ENCODE peak calls at places on chromosome 4, in five cellular contexts. Y is sigmoid colon, F is heart left ventricle, B is mammary epithelial cell, U is upper lobe of left lung. W is an unnamed sample.

GRCh38 chr4:141706445-141706844 is 70.1 kb downstream of the IL15 start:
- DNase-seq in Y (no peak), F (no peak), B (no peak), U (no peak), W (no peak)

GRCh38 chr4:76896731-76897521 is 1.0 kb downstream of the SOWAHB start:
- DNase-seq in Y (no peak), F (no peak), B (peak; percentile 48), U (peak; percentile 88), W (no peak)

GRCh38 chr4:150108693-150109092 is 30.4 kb downstream of the DCLK2 start:
- DNase-seq in Y (no peak), F (no peak), B (no peak), U (no peak), W (no peak)

GRCh38 chr4:26491449-26492170 is 1.3 kb upstream of the CCKAR start:
- DNase-seq in Y (no peak), F (no peak), B (no peak), U (no peak), W (no peak)

GRCh38 chr4:16590792-16591191 is 307.7 kb downstream of the LDB2 start:
- DNase-seq in Y (no peak), F (no peak), B (no peak), U (no peak), W (no peak)

GRCh38 chr4:156190606-156191005 is 236.9 kb upstream of the CTSO start:
- DNase-seq in Y (no peak), F (no peak), B (peak; percentile 56), U (no peak), W (peak; percentile 70)

GRCh38 chr4:55507612-55508011 is 39.1 kb downstream of the CLOCK start:
- DNase-seq in Y (no peak), F (no peak), B (no peak), U (no peak), W (no peak)

GRCh38 chr4:125979868-125980412 is 665.2 kb downstream of the FAT4 start:
- DNase-seq in Y (no peak), F (no peak), B (no peak), U (no peak), W (no peak)

GRCh38 chr4:176769519-176769918 is 23.2 kb downstream of the VEGFC start:
- DNase-seq in Y (no peak), F (no peak), B (peak; percentile 93), U (no peak), W (peak; percentile 97)

GRCh38 chr4:37794046-37794445 is 32.4 kb upstream of the PGM2 start:
- DNase-seq in Y (peak; percentile 75), F (no peak), B (no peak), U (no peak), W (no peak)

GRCh38 chr4:150240011-150240410 is 161.8 kb downstream of the DCLK2 start:
- DNase-seq in Y (no peak), F (no peak), B (peak; percentile 32), U (no peak), W (peak; percentile 46)

GRCh38 chr4:105145913-105146285 is 777 bp upstream of the TET2 start:
- DNase-seq in Y (peak; percentile 67), F (no peak), B (no peak), U (peak; percentile 89), W (no peak)

GRCh38 chr4:105147226-105148151 is 813 bp downstream of the TET2 start:
- DNase-seq in Y (peak; percentile 66), F (peak; percentile 26), B (peak; percentile 49), U (peak; percentile 24), W (peak; percentile 38)

GRCh38 chr4:105150511-105150910 is 3.8 kb downstream of the TET2 start:
- DNase-seq in Y (no peak), F (no peak), B (no peak), U (no peak), W (no peak)

GRCh38 chr4:105146286-105147219 is at the start of gene TET2:
- DNase-seq in Y (peak; percentile 83), F (peak; percentile 81), B (peak; percentile 83), U (peak; percentile 97), W (peak; percentile 77)

GRCh38 chr4:105149771-105150170 is 3.1 kb downstream of the TET2 start:
- DNase-seq in Y (no peak), F (no peak), B (no peak), U (no peak), W (peak; percentile 57)
- H3K4me3 ChIP-seq in Y (no peak overlapping the region), F (no peak overlapping the region), B (no peak overlapping the region), U (no peak overlapping the region), W (no peak overlapping the region)

GRCh38 chr4:118814054-118814453 is 21.9 kb downstream of the SEC24D start:
- DNase-seq in Y (no peak), F (peak; percentile 17), B (no peak), U (no peak), W (no peak)
- H3K36me3 ChIP-seq in Y (peaks cover 8% of the 10 kb centered on the region), F (peaks cover 86% of the 10 kb centered on the region), B (peaks cover 32% of the 10 kb centered on the region), U (peaks cover 29% of the 10 kb centered on the region), W (peaks cover 25% of the 10 kb centered on the region)

GRCh38 chr4:100367451-100367850 is 150.4 kb downstream of the EMCN start:
- DNase-seq in Y (no peak), F (no peak), B (no peak), U (no peak), W (no peak)

GRCh38 chr4:100369871-100370270 is 148.0 kb downstream of the EMCN start:
- DNase-seq in Y (no peak), F (no peak), B (no peak), U (no peak), W (no peak)

DNA sequence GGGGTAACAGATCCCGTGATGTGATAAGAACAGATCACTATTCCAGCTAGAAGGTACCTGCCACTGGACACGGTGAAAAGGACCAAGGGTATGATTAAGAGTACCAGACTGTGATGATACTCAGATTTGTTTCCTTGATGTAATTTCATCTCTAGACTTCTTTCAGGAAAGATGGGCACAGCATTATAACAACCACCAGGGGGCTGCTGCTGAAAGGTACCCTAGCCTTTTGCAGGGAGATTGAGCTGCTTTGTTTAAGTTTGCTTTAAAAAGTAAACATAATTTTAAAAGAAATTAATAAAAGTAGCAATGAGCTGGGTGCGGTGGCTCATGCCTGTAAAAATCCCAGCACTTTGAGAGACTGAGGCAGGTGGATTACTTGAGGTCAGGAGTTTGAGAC is 145.4 kb downstream of the EMCN start:
- DNase-seq in Y (no peak), F (no peak), B (no peak), U (no peak), W (peak; percentile 15)
- TF ChIP-seq CTCF in Y (no peak), F (no peak), B (peak; percentile 69), U (no peak), W (peak; percentile 40)

DNA sequence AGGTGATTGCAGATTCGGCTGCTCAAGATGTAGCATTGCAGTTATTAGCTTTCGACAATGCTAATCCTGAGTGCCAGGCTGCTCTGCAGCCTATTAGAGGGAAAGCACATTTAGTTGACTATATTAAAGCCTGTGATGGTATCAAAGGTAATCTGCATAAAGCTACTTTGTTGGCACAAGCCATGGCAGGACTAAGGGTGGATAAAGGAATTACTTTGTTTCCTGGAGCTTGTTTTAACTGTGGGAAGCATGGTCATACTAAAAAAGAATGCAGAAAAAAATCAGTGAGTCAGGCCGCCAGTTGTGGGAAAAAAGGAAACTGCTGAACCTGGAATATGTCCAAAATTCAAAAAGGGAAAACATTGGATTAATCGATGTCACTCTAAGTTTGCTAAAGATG is 154.9 kb upstream of the TECRL start:
- DNase-seq in Y (no peak), F (no peak), B (peak; percentile 65), U (no peak), W (peak; percentile 36)
- H3K4me3 ChIP-seq in Y (no peak overlapping the region), F (no peak overlapping the region), B (no peak overlapping the region), U (no peak overlapping the region), W (no peak overlapping the region)

GRCh38 chr4:39120418-39120817 is 58.4 kb downstream of the KLHL5 start:
- DNase-seq in Y (no peak), F (no peak), B (no peak), U (no peak), W (no peak)
- H3K36me3 ChIP-seq in Y (no peaks in the 10 kb centered on the region), F (peaks cover 16% of the 10 kb centered on the region), B (peaks cover 5% of the 10 kb centered on the region), U (no peaks in the 10 kb centered on the region), W (peaks cover 3% of the 10 kb centered on the region)

GRCh38 chr4:112060212-112060611 is 85.0 kb upstream of the FAM241A start:
- DNase-seq in Y (no peak), F (no peak), B (no peak), U (no peak), W (peak; percentile 52)
- TF ChIP-seq CTCF in Y (no peak), F (no peak), B (peak; percentile 70), U (no peak), W (peak; percentile 50)

GRCh38 chr4:186486172-186486571 is 69.2 kb downstream of the MTNR1A start:
- DNase-seq in Y (no peak), F (no peak), B (no peak), U (peak; percentile 66), W (no peak)
- H3K4me3 ChIP-seq in Y (peak overlapping the region; percentile 40), F (no peak overlapping the region), B (no peak overlapping the region), U (no peak overlapping the region), W (no peak overlapping the region)